ENCODE peak calls at places on chromosomes 2 and 18, in four cellular contexts. D is Calu3, O is left ventricle myocardium inferior, X is cardiac fibroblast. H is an unnamed sample.

GRCh38 chr2:34936089-34936488 is 1337.0 kb upstream of the FAM98A start:
- DNase-seq in O (no peak), D (no peak), X (no peak), H (no peak)

GRCh38 chr18:68840554-68841263 is 42.8 kb downstream of the CCDC102B start:
- DNase-seq in O (no peak), D (peak), X (peak), H (no peak)

GRCh38 chr18:51089691-51090090 is 59.7 kb downstream of the SMAD4 start:
- DNase-seq in D (no peak), O (no peak), X (no peak), H (no peak)

GRCh38 chr18:68940754-68941153 is 142.9 kb downstream of the CCDC102B start:
- DNase-seq in X (no peak), O (no peak), D (no peak), H (no peak)

GRCh38 chr2:189719531-189719930 is 43.1 kb downstream of the OSGEPL1 start:
- DNase-seq in D (no peak), O (no peak), X (peak), H (no peak)

GRCh38 chr18:39345321-39345720 is 1779.7 kb upstream of the CELF4 start:
- DNase-seq in O (no peak), X (peak), D (no peak), H (no peak)

GRCh38 chr18:74936343-74936742 is 272.6 kb downstream of the PTGR3 start:
- DNase-seq in X (no peak), O (no peak), D (no peak), H (no peak)

GRCh38 chr2:47558116-47559078 is 155.4 kb downstream of the MSH2 start:
- DNase-seq in O (no peak), D (no peak), X (peak), H (no peak)

GRCh38 chr2:79876430-79876829 is 363.6 kb downstream of the CTNNA2 start:
- DNase-seq in X (no peak), O (no peak), D (no peak), H (peak)

GRCh38 chr2:162245051-162245450 is 1.8 kb upstream of the FAP start:
- DNase-seq in D (no peak), X (no peak), O (no peak), H (no peak)

GRCh38 chr2:118807668-118808428 is 39.6 kb downstream of the EN1 start:
- DNase-seq in O (no peak), X (no peak), D (no peak), H (no peak)

GRCh38 chr2:9142551-9143263 is 63.9 kb upstream of the ASAP2 start:
- DNase-seq in D (peak), X (peak), O (peak), H (peak)

GRCh38 chr2:128799736-128800135 is 481.1 kb upstream of the HS6ST1 start:
- DNase-seq in O (no peak), D (no peak), X (no peak), H (no peak)

GRCh38 chr2:238053195-238053776 is 7.5 kb upstream of the SCLY start:
- DNase-seq in D (no peak), O (no peak), X (no peak), H (no peak)

GRCh38 chr2:147177449-147177848 is 667.4 kb upstream of the ACVR2A start:
- DNase-seq in D (no peak), O (no peak), X (peak), H (no peak)

GRCh38 chr2:225429718-225430117 is 30.2 kb downstream of the NYAP2 start:
- DNase-seq in O (no peak), D (no peak), X (peak), H (no peak)

GRCh38 chr2:149049142-149049541 is 10.6 kb downstream of the LYPD6B start:
- DNase-seq in D (no peak), O (no peak), X (no peak), H (no peak)

GRCh38 chr2:55985406-55985805 is 61.8 kb upstream of the EFEMP1 start:
- DNase-seq in D (no peak), O (no peak), X (peak), H (no peak)

GRCh38 chr2:232502513-232502900 is 14.9 kb upstream of the ECEL1 start:
- DNase-seq in D (no peak), O (no peak), X (no peak), H (no peak)

GRCh38 chr2:221104391-221104811 is 467.7 kb downstream of the EPHA4 start:
- DNase-seq in D (no peak), O (peak), X (peak), H (no peak)

GRCh38 chr2:127400897-127401756 is 13.4 kb upstream of the MAP3K2 start:
- DNase-seq in D (peak), O (no peak), X (peak), H (no peak)

GRCh38 chr2:127422631-127423475 is 4.6 kb downstream of the PROC start:
- DNase-seq in D (peak), X (no peak), O (no peak), H (no peak)

GRCh38 chr2:85001595-85001994 is 30.6 kb downstream of the KCMF1 start:
- DNase-seq in O (no peak), D (no peak), X (no peak), H (no peak)

GRCh38 chr2:127560201-127560928 is 24.9 kb downstream of the MYO7B start:
- DNase-seq in X (no peak), D (no peak), O (no peak), H (no peak)

GRCh38 chr2:85323351-85323987 is 4.3 kb downstream of the TGOLN2 start:
- DNase-seq in O (no peak), D (no peak), X (no peak), H (no peak)

GRCh38 chr18:55485666-55486065 is 102.3 kb downstream of the TCF4 start:
- DNase-seq in O (no peak), X (peak), D (no peak), H (no peak)

GRCh38 chr2:204024503-204024902 is 87.9 kb downstream of the ICOS start:
- DNase-seq in D (peak), X (peak), O (no peak), H (peak)

GRCh38 chr18:48153641-48154481 is 223.4 kb upstream of the SMAD2 start:
- DNase-seq in X (peak), O (no peak), D (no peak), H (no peak)

DNA sequence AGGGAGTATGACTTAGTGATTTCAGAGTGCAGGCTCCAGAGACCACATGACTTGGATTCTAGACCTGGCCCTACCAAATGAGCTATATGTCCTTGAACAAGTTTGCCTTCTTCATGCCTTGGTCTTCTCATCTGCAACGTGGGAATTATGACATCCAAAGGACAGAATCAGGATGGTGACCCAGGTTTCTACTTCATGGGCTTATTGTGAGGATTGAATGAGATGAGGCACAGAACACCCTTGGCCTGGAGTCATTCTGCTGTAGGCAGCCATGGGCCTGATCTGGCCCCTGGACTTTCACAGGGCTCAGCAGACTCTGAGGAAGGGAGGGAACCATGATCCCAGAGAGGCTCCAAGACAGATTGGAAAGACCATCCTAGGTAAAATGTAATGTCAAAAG is 85.6 kb upstream of the HAAO start:
- DNase-seq in D (no peak), O (no peak), X (no peak), H (no peak)
- TF ChIP-seq CTCF in D (no peak), O (no peak), X (no peak), H (no peak)

DNA sequence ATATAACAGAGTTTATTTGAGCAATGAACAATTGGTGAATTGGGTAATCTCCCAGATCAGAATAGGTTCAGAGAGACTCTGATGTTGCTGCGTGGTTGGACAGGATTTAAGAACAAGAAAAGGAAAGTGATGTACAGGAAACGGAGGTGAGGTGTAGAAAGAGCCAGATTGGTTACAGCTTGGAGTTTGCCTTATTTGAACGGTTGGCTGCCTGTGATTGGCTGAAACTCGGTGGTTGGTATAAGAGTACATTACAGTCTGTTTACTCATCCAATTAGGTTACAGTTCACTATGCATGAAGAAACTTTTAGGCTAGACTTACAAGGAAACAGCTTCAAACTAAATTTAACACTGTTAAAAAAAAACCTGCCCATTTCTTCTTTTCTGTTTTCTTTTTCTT is 68.0 kb upstream of the CABLES1 start:
- DNase-seq in D (no peak), O (no peak), X (no peak), H (no peak)
- TF ChIP-seq CTCF in D (no peak), O (no peak), X (no peak), H (no peak)

GRCh38 chr2:200068642-200069041 is 113.3 kb downstream of the MAIP1 start:
- DNase-seq in X (no peak), O (no peak), D (no peak), H (no peak)

GRCh38 chr2:200064879-200065278 is 109.5 kb downstream of the MAIP1 start:
- DNase-seq in D (no peak), X (no peak), O (no peak), H (no peak)

GRCh38 chr2:200065477-200065876 is 110.1 kb downstream of the MAIP1 start:
- DNase-seq in X (no peak), O (no peak), D (no peak), H (no peak)

GRCh38 chr2:200063155-200063554 is 107.8 kb downstream of the MAIP1 start:
- DNase-seq in D (no peak), O (no peak), X (no peak), H (no peak)
- TF ChIP-seq CTCF in D (no peak), O (no peak), X (no peak), H (no peak)

GRCh38 chr18:32469691-32470131 is 971 bp downstream of the GAREM1 start:
- DNase-seq in X (peak), O (no peak), D (no peak), H (no peak)

GRCh38 chr18:32470136-32470712 is 458 bp downstream of the GAREM1 start:
- DNase-seq in O (peak), D (peak), X (peak), H (peak)

GRCh38 chr18:32472841-32473240 is 2.2 kb upstream of the GAREM1 start:
- DNase-seq in O (no peak), D (no peak), X (no peak), H (no peak)

GRCh38 chr18:32469190-32469611 is 1.5 kb downstream of the GAREM1 start:
- DNase-seq in D (peak), X (peak), O (peak), H (peak)

GRCh38 chr18:32470713-32471633 is at the start of gene GAREM1:
- DNase-seq in D (peak), X (peak), O (peak), H (peak)
- TF ChIP-seq CTCF in D (peak), X (peak), O (peak), H (no peak)

DNA sequence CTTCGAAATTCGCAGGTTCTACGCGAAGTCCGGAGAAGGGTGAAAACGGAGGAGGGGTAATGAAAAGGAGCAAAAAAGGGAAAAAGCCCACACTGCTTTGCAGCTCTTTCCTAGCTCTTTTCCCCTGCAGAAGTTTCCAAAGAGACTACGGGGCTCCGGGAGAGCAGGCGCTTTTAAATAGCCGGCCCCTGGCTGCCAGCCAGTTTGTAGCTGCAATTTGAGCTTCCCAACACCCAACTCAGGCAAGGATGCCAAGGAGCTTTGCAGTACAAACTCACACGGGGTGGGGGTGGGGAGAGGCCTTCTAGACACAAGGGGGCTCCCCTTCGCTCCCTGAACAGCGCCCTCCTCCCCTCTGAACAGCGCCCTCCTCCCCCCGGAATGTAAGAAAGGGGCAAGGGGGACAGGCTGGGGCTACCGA is at the start of gene IGFBP5:
- DNase-seq in O (peak), X (peak), D (peak), H (no peak)
- TF ChIP-seq CTCF in O (peak), X (no peak), D (no peak), H (no peak)

GRCh38 chr2:88159955-88160415 is 10.2 kb upstream of the THNSL2 start:
- DNase-seq in D (peak), X (peak), O (no peak), H (peak)
- TF ChIP-seq CTCF in D (peak), X (peak), O (peak), H (peak)

DNA sequence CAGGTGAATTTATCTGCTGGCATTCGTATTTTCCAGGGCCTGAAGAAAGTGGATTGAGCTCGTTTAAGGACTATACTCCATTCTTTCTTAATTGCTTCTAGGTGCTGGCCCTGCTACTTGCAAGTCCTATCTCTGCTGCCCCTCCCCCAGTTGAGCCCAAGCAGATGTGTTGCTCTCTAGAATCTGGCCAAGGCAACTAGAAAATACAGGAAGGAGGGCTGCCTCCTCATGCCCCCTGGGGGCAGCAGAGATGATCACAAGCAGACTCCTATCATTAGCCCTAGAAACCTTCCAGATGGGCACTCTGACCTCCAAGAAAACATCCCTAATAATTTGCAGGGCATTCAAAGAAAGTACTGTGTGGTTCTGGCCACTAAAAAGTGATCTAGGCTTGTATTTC is 72.5 kb upstream of the CYP26B1 start:
- DNase-seq in O (no peak), X (no peak), D (peak), H (peak)
- TF ChIP-seq CTCF in O (peak), X (peak), D (peak), H (peak)

GRCh38 chr2:170101789-170102188 is 76.2 kb upstream of the MYO3B start:
- DNase-seq in O (no peak), X (no peak), D (no peak), H (no peak)

GRCh38 chr2:170106441-170106840 is 71.5 kb upstream of the MYO3B start:
- DNase-seq in D (no peak), O (no peak), X (no peak), H (no peak)
- TF ChIP-seq CTCF in D (no peak), O (no peak), X (no peak), H (no peak)

GRCh38 chr2:68223419-68223818 is 28.9 kb downstream of the PPP3R1 start:
- DNase-seq in O (no peak), D (no peak), X (no peak), H (no peak)

GRCh38 chr2:68222287-68222686 is 30.0 kb downstream of the PPP3R1 start:
- DNase-seq in X (no peak), D (no peak), O (no peak), H (no peak)

GRCh38 chr2:68230246-68231060 is 21.9 kb downstream of the PPP3R1 start:
- DNase-seq in O (no peak), D (no peak), X (no peak), H (no peak)

GRCh38 chr2:68231061-68231372 is 21.3 kb downstream of the PPP3R1 start:
- DNase-seq in D (no peak), X (no peak), O (no peak), H (no peak)

DNA sequence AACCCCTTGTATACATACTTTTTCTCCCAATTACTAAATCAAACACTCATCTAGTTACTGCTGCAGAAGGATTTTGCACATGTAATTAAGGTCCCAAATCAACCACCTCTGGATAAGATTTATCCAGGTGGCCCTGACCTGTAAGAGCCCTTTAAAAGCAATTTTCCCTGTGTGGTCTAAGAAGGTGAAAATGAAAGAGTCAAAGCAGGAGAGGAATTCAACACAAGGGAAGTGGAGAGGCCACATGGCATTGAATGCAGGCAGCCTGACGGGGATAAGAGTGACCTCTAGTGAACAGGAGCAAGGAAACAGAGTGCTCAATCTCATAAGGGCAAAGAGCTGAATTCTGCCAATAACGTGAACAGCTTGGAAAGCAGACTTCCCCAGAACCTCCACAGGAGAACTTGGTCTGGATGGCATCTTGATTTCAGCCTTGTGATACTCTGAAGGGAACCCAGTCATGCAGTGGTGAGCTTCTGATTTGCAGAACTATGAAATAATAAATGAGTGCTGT is 27.2 kb downstream of the PPP3R1 start:
- DNase-seq in X (peak), O (no peak), D (peak), H (peak)
- TF ChIP-seq CTCF in X (peak), O (peak), D (no peak), H (no peak)

H was measured in endothelial cell.